ENCODE peak calls at places on chromosomes 4 and X, in seven cellular contexts. Z is mesendoderm; F is brain microvascular endothelial cell; L is CD8-positive, alpha-beta memory T cell; X is IMR-90; Q is body of pancreas; G is Peyer's patch. S is an unnamed sample.

GRCh38 chrX:131938749-131939148 is 84.4 kb upstream of the STK26 start:
- DNase-seq in L (no peak), X (no peak), F (no peak), Z (peak), G (no peak), Q (no peak), S (no peak)

GRCh38 chrX:15570145-15570544 is 30.6 kb downstream of the ACE2 start:
- DNase-seq in X (no peak), F (no peak), Q (no peak), G (no peak), L (no peak), Z (no peak), S (no peak)

GRCh38 chr4:16952896-16953605 is 54.6 kb upstream of the LDB2 start:
- DNase-seq in Q (no peak), Z (no peak), G (no peak), L (no peak), X (peak), F (no peak), S (no peak)

GRCh38 chrX:130716822-130717405 is 186.1 kb downstream of the ENOX2 start:
- DNase-seq in Z (no peak), X (no peak), G (no peak), L (no peak), F (no peak), Q (no peak), S (no peak)

GRCh38 chr4:28682872-28683271 is 1822.2 kb downstream of the STIM2 start:
- DNase-seq in X (no peak), F (no peak), Z (peak), L (no peak), Q (no peak), G (no peak), S (no peak)

GRCh38 chr4:152063301-152064235 is 302.8 kb upstream of the GATB start:
- DNase-seq in F (no peak), G (peak), L (peak), Q (no peak), Z (peak), X (no peak), S (peak)

GRCh38 chr4:8904666-8905065 is 33.0 kb upstream of the HMX1 start:
- DNase-seq in F (no peak), G (no peak), Q (no peak), Z (no peak), X (no peak), L (no peak), S (no peak)

GRCh38 chr4:37644962-37645361 is 41.2 kb downstream of the RELL1 start:
- DNase-seq in F (peak), L (no peak), G (no peak), Q (no peak), Z (no peak), X (peak), S (no peak)

GRCh38 chrX:93120805-93121204 is 552.6 kb downstream of the NAP1L3 start:
- DNase-seq in F (no peak), G (no peak), L (no peak), X (no peak), Q (no peak), Z (no peak), S (no peak)

GRCh38 chr4:79050521-79050880 is 111.3 kb upstream of the PAQR3 start:
- DNase-seq in Z (peak), G (no peak), Q (no peak), X (no peak), L (no peak), F (no peak), S (peak)

GRCh38 chr4:150264595-150265141 is 186.4 kb downstream of the DCLK2 start:
- DNase-seq in X (no peak), G (no peak), L (no peak), Q (no peak), Z (no peak), F (no peak), S (no peak)

GRCh38 chr4:113646456-113646809 is 115.1 kb downstream of the CAMK2D start:
- DNase-seq in F (no peak), Z (peak), X (peak), Q (peak), L (no peak), G (no peak), S (peak)

GRCh38 chr4:2480649-2481048 is 11.7 kb downstream of the RNF4 start:
- DNase-seq in X (no peak), G (no peak), L (no peak), F (no peak), Q (no peak), Z (no peak), S (no peak)

GRCh38 chr4:186688150-186688943 is 35.3 kb downstream of the FAT1 start:
- DNase-seq in L (no peak), F (no peak), Q (no peak), X (no peak), Z (peak), G (no peak), S (no peak)

GRCh38 chr4:4696521-4696920 is 154.7 kb upstream of the STX18 start:
- DNase-seq in L (no peak), F (no peak), Z (no peak), G (no peak), X (no peak), Q (no peak), S (no peak)

GRCh38 chr4:119627267-119628190 is 1.1 kb downstream of the PDE5A start:
- DNase-seq in X (peak), F (peak), L (peak), G (peak), Z (peak), Q (peak), S (peak)

GRCh38 chr4:55447826-55448225 is 52.1 kb downstream of the TMEM165 start:
- DNase-seq in X (peak), Q (no peak), F (no peak), G (no peak), L (no peak), Z (no peak), S (no peak)

GRCh38 chr4:62131049-62131448 is 930.9 kb downstream of the ADGRL3 start:
- DNase-seq in G (no peak), X (no peak), F (no peak), Q (no peak), L (no peak), Z (no peak), S (no peak)

GRCh38 chr4:62133498-62133897 is 933.4 kb downstream of the ADGRL3 start:
- DNase-seq in X (no peak), G (no peak), L (no peak), Q (no peak), F (peak), Z (no peak), S (no peak)

GRCh38 chr4:62133977-62134376 is 933.9 kb downstream of the ADGRL3 start:
- DNase-seq in Q (no peak), X (no peak), Z (no peak), L (no peak), G (no peak), F (peak), S (no peak)

DNA sequence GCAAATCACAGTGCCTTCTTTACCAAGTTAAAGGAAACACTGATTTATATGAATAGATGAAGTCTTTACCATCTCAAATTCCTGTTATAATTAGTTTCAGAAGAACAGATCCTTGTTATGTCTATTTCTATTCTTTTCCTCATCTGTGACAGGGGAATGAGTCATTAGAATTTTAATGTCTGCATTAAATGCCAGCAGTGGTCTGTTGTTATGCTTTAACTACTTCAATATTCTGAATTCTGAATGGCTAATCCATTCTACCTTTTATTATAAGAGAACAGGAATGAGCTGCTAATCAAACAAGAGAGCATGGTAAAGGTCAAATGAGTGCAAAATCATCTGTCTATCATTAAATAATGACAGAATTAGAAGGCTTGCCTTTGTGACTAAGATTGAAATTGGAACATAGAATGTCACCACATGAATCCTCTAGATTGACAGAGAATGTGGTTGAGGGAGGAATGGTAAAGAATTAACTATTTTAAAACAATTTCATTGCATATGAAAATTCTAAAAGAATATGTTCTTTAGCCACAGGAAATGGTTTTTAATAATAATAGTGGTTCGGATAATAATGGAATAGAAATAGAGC is 935.5 kb downstream of the ADGRL3 start:
- DNase-seq in L (no peak), Z (no peak), F (no peak), G (no peak), X (no peak), Q (no peak), S (no peak)
- H3K4me3 ChIP-seq in L (no peak), Z (no peak), F (no peak), G (no peak), X (no peak), Q (no peak), S (no peak)

DNA sequence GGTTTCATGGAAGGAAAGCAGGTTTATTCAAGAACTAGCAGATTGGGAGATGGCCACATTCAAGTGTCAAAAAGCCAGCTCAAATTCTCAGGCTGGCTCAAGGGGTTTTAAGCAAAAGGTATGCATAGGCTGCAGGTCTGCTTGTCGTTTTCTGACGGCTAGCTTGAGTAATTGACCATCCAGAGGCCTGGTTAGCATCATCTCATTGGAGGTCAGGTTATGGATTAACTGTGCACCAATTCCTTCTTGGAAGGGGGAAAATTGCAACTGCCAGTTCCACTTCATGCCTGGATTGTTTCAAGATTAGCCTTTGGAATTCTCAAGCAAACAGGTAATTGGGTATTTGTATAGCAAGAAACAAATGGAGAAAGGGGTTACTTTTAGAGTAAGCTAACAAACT is 62.1 kb downstream of the FUNDC1 start:
- DNase-seq in G (no peak), X (no peak), L (no peak), Z (no peak), Q (no peak), F (no peak), S (no peak)
- H3K27ac ChIP-seq in G (no peak), X (no peak), L (no peak), Z (no peak), Q (no peak), F (no peak), S (no peak)

DNA sequence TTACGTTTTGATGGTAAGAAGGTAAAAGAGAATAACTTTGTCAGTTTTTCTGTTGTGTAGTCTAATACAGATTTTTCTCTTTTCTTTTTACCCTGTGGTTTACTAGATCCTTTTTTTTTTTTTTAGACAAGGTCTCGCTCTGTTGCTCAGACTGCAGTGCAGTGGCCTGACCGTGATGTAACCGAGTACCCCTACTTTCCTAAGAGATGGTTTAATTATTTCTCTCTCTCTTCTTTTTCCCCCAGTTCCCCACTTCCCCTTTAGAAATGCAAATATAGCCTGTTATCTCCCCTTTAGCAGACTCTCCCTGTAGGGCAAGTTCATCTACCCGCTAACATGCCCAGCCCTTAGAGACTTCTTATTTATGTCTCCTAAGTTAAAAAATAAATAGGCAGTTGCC is 4.4 kb downstream of the SNX25 start:
- DNase-seq in Q (no peak), L (no peak), F (no peak), Z (no peak), G (peak), X (no peak), S (no peak)
- H3K4me3 ChIP-seq in Q (no peak), L (no peak), F (no peak), Z (no peak), G (no peak), X (no peak), S (no peak)

GRCh38 chrX:140764401-140764919 is 54.9 kb downstream of the LINC00632 start:
- DNase-seq in F (peak), G (no peak), Z (peak), X (peak), L (no peak), Q (peak), S (no peak)
- H3K27ac ChIP-seq in F (peak), G (no peak), Z (peak), X (peak), L (no peak), Q (no peak), S (no peak)

GRCh38 chr4:26048378-26048882 is 134.4 kb downstream of the SMIM20 start:
- DNase-seq in X (peak), Q (no peak), Z (no peak), L (no peak), F (peak), G (peak), S (peak)
- H3K4me3 ChIP-seq in X (no peak), Q (no peak), Z (no peak), L (no peak), F (no peak), G (no peak), S (no peak)

DNA sequence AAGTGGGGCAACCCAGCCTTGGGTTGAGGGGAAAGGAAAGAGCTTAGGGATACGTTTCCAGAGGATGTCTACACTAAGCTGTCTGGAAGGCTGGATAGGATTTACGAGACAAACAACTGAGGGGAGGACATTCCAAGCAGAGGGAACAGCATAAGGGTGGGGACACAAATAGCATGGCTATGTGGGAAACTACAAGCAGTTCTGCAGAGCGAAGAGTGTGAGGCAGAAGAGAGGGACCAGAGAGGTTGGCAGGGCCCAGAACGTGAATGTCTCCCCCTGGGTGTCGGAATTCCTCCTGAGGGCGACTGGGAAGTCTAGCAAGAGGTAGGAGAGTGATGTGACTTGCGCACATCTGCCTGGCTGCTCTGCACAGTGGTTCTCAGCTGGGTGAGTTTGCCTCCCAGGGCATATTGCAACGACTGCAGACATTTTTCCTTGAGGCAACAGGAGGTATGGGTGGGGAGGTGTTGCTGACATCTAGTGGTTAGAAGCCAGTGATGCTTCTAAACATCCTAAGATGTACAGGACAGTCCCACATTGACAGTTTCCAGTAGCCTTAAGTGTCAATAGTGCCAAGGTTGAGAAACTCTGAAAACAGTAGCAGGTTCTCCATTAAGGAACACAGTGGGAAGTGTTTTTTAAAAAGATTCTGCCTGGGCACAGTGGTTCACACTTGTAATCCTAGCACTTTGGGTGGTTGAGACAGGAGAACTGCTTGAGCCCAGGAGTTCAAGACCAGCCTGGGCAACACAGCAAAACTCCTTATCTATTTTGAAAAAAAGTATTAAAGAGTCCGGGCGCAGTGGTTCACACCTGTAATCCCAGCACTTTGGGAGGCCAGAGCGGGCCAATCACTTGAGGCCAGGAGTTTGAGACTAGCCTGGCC is 9.2 kb downstream of the NDUFA1 start:
- DNase-seq in G (peak), Q (peak), L (no peak), Z (peak), X (peak), F (peak), S (peak)
- H3K27ac ChIP-seq in G (no peak), Q (no peak), L (no peak), Z (no peak), X (no peak), F (no peak), S (no peak)

GRCh38 chrX:103918050-103918449 is 44.4 kb upstream of the TMSB15B start:
- DNase-seq in Z (peak), Q (peak), L (peak), G (peak), F (peak), X (peak), S (peak)

GRCh38 chrX:103918584-103919335 is 43.7 kb upstream of the TMSB15B start:
- DNase-seq in L (peak), Q (peak), G (peak), F (peak), Z (peak), X (peak), S (peak)

GRCh38 chrX:103913356-103914020 is 48.9 kb upstream of the TMSB15B start:
- DNase-seq in L (no peak), G (no peak), Z (peak), X (peak), Q (no peak), F (peak), S (no peak)

DNA sequence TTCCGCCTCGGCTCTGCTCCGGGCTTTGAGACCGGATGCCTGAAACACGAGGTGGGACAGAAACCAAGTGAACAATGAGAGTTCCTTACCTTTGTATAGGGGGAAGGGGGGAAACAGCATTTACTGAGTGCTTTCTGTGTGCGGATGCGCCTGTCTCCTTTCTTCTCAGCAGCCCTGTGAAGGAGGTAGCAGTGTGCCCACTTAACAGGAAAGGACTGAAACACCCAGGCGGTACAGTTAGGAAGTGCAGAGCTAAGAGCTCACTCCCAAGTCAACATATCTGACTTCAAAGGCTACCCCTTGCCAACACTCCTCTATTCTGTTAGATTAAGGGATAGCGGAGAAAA is 43.1 kb upstream of the TMSB15B start:
- DNase-seq in X (peak), L (peak), Z (no peak), Q (no peak), F (peak), G (peak), S (peak)
- H3K4me3 ChIP-seq in X (peak), L (peak), Z (peak), Q (peak), F (peak), G (peak), S (peak)

GRCh38 chrX:153592966-153593688 is 5.8 kb downstream of the CCNQ start:
- DNase-seq in L (no peak), G (no peak), Z (no peak), Q (no peak), X (no peak), F (no peak), S (no peak)

GRCh38 chrX:153595387-153595786 is 3.6 kb downstream of the CCNQ start:
- DNase-seq in F (no peak), Q (no peak), L (no peak), G (no peak), Z (no peak), X (no peak), S (no peak)

GRCh38 chrX:153590961-153591956 is 7.7 kb downstream of the CCNQ start:
- DNase-seq in Q (no peak), Z (no peak), L (no peak), G (peak), F (no peak), X (no peak), S (peak)

GRCh38 chrX:153593811-153594500 is 5.0 kb downstream of the CCNQ start:
- DNase-seq in X (no peak), L (no peak), Q (no peak), Z (no peak), G (no peak), F (no peak), S (no peak)

DNA sequence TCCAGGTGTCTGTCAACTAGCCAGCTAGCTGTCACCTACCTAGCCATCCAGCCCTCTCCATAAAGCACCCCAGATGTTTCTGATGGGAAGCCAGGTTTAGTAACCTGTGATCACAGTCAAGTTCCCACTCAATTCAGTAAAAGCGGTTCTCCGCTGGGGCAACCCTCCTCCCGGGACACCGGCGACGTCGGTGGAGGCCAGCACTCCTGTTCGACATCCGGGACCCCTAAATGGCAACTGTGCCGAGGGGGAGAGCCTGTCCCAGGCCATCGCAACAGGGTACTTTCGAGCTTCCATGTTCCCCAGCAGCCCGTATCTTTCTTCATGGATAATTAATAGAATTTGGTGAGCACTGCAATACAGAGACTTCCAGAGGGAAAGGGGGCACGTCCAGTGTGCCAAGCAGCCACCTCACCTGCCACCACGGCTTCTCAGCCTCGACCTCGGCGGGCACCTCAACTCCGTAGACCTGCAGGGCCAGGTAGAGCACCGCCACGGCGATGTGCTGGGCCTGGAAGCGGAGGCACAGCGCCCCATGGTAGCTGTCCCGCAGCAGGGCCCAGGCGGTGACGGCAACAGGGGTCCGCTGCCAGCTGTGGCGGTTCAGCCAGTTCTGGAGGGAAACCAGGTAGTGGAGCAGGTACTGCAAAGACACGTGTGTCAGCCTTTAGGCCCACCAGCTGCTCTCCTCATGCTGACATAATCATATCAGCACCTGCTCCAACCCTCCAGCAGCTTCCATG is 6.7 kb downstream of the CCNQ start:
- DNase-seq in Z (no peak), L (no peak), Q (no peak), X (no peak), G (no peak), F (no peak), S (no peak)
- H3K27ac ChIP-seq in Z (no peak), L (no peak), Q (no peak), X (no peak), G (no peak), F (no peak), S (no peak)

GRCh38 chr4:25928320-25928955 is 14.4 kb downstream of the SMIM20 start:
- DNase-seq in Z (no peak), X (no peak), L (no peak), Q (no peak), G (no peak), F (no peak), S (no peak)

GRCh38 chr4:25925486-25926201 is 11.6 kb downstream of the SMIM20 start:
- DNase-seq in L (no peak), X (peak), Z (peak), G (peak), F (peak), Q (peak), S (peak)

GRCh38 chr4:25926473-25926872 is 12.5 kb downstream of the SMIM20 start:
- DNase-seq in L (no peak), G (no peak), F (no peak), Q (no peak), Z (no peak), X (no peak), S (no peak)

GRCh38 chr4:25928956-25929336 is 14.9 kb downstream of the SMIM20 start:
- DNase-seq in X (peak), G (no peak), Z (no peak), F (peak), L (no peak), Q (no peak), S (no peak)

GRCh38 chr4:25927361-25928040 is 13.5 kb downstream of the SMIM20 start:
- DNase-seq in F (no peak), X (no peak), Z (no peak), Q (no peak), L (no peak), G (no peak), S (no peak)
- H3K4me3 ChIP-seq in F (no peak), X (no peak), Z (no peak), Q (no peak), L (no peak), G (no peak), S (no peak)